ENCODE peak calls at places on chromosomes 3 and 15, in five cellular contexts. G is K562, X is GM12878, D is SK-N-SH, Z is HepG2. R is an unnamed sample.
A peak's percentile ranks its signal among the peaks of the same experiment; 100 is the strongest.

GRCh38 chr15:96321422-96322391 is 8.8 kb upstream of the NR2F2 start:
- DNase-seq in D (no peak), X (no peak), G (no peak), Z (no peak), R (no peak)

GRCh38 chr15:96344706-96345559 is 14.4 kb downstream of the NR2F2 start:
- DNase-seq in G (no peak), X (no peak), Z (no peak), D (no peak), R (no peak)

GRCh38 chr15:42085236-42085605 is 9.1 kb downstream of the PLA2G4D start:
- DNase-seq in G (no peak), X (no peak), D (no peak), Z (no peak), R (no peak)

GRCh38 chr3:196968233-196969000 is at the start of gene PIGZ:
- DNase-seq in Z (no peak), X (no peak), D (peak; percentile 86), G (peak; percentile 84), R (peak; percentile 48)

GRCh38 chr3:29868702-29869101 is 587.8 kb downstream of the RBMS3 start:
- DNase-seq in X (no peak), G (no peak), Z (no peak), D (no peak), R (no peak)

GRCh38 chr3:183324083-183324482 is 71.0 kb downstream of the B3GNT5 start:
- DNase-seq in D (no peak), X (no peak), G (peak; percentile 32), Z (no peak), R (no peak)

GRCh38 chr15:58243083-58243482 is 104.9 kb downstream of the AQP9 start:
- DNase-seq in Z (no peak), X (no peak), G (no peak), D (peak; percentile 70), R (no peak)

GRCh38 chr3:140188285-140188684 is 253.3 kb downstream of the CLSTN2 start:
- DNase-seq in D (no peak), Z (no peak), X (no peak), G (no peak), R (no peak)

GRCh38 chr3:22371592-22372291 is 620.7 kb upstream of the ZNF385D start:
- DNase-seq in Z (no peak), X (no peak), D (no peak), G (no peak), R (no peak)

GRCh38 chr3:49998326-49998725 is 58.4 kb downstream of the RBM6 start:
- DNase-seq in X (no peak), D (no peak), Z (no peak), G (no peak), R (no peak)

GRCh38 chr15:52349062-52349700 is 53.6 kb upstream of the MYO5C start:
- DNase-seq in Z (no peak), D (no peak), G (no peak), X (no peak), R (no peak)

GRCh38 chr3:135905058-135905724 is 60.3 kb upstream of the PPP2R3A start:
- DNase-seq in D (no peak), X (no peak), Z (no peak), G (no peak), R (no peak)

GRCh38 chr3:127137113-127137512 is 55.8 kb upstream of the PRR23E start:
- DNase-seq in G (no peak), Z (no peak), X (no peak), D (no peak), R (no peak)

GRCh38 chr15:38389924-38390542 is 63.9 kb upstream of the FAM98B start:
- DNase-seq in X (peak; percentile 15), D (peak; percentile 51), Z (peak; percentile 58), G (peak; percentile 57), R (peak; percentile 45)

GRCh38 chr15:69160976-69161877 is 792 bp downstream of the GLCE start:
- DNase-seq in X (no peak), Z (peak; percentile 30), D (peak; percentile 66), G (peak; percentile 29), R (peak; percentile 37)

GRCh38 chr3:38978729-38979128 is 73.0 kb downstream of the SCN11A start:
- DNase-seq in X (no peak), Z (no peak), G (no peak), D (no peak), R (no peak)

GRCh38 chr3:40337136-40338108 is 27.9 kb downstream of the EIF1B start:
- DNase-seq in G (peak; percentile 45), D (no peak), X (no peak), Z (no peak), R (no peak)

GRCh38 chr3:185308126-185308754 is 54.4 kb upstream of the EHHADH start:
- DNase-seq in D (peak; percentile 44), G (peak; percentile 62), X (peak; percentile 49), Z (peak; percentile 71), R (peak; percentile 42)

GRCh38 chr3:159536876-159537275 is 451.8 kb upstream of the IL12A start:
- DNase-seq in D (no peak), Z (no peak), X (no peak), G (no peak), R (no peak)

GRCh38 chr15:92881838-92882696 is 18.1 kb upstream of the CHD2 start:
- DNase-seq in Z (peak; percentile 99), X (peak; percentile 100), D (peak; percentile 98), G (peak; percentile 99), R (peak; percentile 99)

GRCh38 chr15:92881570-92881837 is 18.6 kb upstream of the CHD2 start:
- DNase-seq in G (no peak), X (no peak), D (no peak), Z (no peak), R (no peak)

GRCh38 chr15:92884459-92884812 is 15.7 kb upstream of the CHD2 start:
- DNase-seq in D (no peak), X (no peak), G (no peak), Z (no peak), R (no peak)

GRCh38 chr15:92883643-92884458 is 16.3 kb upstream of the CHD2 start:
- DNase-seq in G (no peak), D (no peak), X (no peak), Z (no peak), R (no peak)

DNA sequence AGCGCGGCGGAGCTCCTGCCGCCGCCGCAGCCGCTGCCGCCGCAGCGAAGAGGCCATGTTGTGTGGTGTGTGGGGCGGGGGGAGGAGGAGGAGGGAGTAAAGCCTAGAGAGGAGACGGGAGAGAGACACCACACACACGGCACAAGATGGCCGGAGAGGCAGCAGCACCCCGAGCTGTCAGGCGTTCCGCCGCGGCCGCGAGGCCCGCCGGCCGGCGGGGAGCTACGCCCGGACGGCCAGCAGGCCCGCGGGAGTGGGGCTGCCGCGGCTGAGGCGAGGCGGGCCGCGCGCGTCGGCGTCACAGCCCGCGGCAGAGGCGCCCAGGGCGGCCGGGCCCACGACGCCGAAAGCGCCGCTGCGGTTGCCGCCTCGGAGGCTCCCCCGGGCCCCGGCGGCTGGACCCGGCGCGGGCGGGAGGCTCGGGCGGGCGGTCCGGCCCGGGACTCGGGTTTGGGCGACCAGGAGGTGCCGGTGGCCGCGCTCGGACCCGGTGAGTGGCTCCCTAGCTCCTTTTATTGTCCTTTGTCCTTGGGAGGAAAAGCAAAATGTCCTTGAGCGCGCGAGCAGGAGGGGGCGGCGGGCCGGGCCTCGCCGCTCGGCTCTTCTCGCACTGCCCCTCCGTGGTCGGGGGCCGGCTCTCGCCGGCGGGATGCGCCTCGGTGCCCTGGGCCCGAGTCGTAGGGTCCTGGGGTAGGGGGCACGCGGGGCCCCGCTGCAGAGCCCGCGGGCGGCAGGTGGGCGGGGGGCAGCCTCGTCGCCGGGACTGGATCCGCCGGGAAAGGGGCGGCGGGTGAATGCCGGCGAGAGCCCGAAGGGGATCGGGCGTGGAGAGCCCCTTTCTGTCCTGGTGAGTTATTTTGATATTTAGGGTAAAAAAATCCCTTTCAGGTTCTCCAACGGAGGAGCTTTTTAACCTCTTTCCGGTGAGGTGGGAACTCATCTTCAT is 17.2 kb upstream of the CHD2 start:
- DNase-seq in D (peak; percentile 65), X (no peak), Z (no peak), G (peak; percentile 69), R (no peak)
- TF ChIP-seq FOXM1 in D (no peak), X (no peak), Z (no peak), G (no peak), R (no peak)

GRCh38 chr3:27630892-27631291 is 91.2 kb downstream of the EOMES start:
- DNase-seq in X (no peak), Z (no peak), G (no peak), D (no peak), R (no peak)

GRCh38 chr3:27628029-27628750 is 93.9 kb downstream of the EOMES start:
- DNase-seq in D (no peak), X (no peak), G (no peak), Z (no peak), R (no peak)

GRCh38 chr3:27629381-27629780 is 92.7 kb downstream of the EOMES start:
- DNase-seq in D (peak; percentile 32), Z (no peak), G (no peak), X (no peak), R (no peak)

GRCh38 chr3:27633224-27633545 is 88.9 kb downstream of the EOMES start:
- DNase-seq in D (no peak), X (no peak), Z (peak; percentile 3), G (no peak), R (no peak)

GRCh38 chr3:27632431-27633223 is 89.5 kb downstream of the EOMES start:
- DNase-seq in G (no peak), Z (peak; percentile 27), X (no peak), D (peak; percentile 30), R (peak; percentile 41)
- TF ChIP-seq FOXM1 in G (no peak), Z (no peak), X (no peak), D (no peak), R (peak; percentile 87)

GRCh38 chr3:12990306-12990705 is 82.9 kb downstream of the IQSEC1 start:
- DNase-seq in Z (no peak), D (no peak), X (no peak), G (no peak), R (no peak)
- TF ChIP-seq FOXM1 in Z (no peak), D (no peak), X (no peak), G (no peak), R (no peak)

DNA sequence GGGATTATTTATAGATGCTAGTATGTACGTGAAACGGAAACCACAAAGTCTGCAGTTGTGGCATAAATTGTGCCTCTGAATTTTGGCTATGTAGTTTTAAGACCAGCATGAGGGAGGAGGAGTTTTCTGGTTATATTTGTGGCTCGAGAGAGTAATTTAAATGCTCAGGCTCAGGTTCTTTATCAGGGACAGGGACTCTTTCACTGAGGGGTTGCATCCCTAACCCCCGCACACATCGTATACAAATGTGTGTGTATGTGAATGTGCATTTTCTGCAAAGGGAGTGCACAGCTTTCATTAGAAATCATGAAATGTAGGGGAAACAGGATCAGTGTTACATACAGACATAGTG is 12.6 kb downstream of the GCSAM start:
- DNase-seq in X (no peak), D (no peak), Z (no peak), G (no peak), R (no peak)
- TF ChIP-seq FOXM1 in X (peak; percentile 73), D (no peak), Z (no peak), G (no peak), R (no peak)

GRCh38 chr3:52452570-52453221 is 1.1 kb downstream of the TNNC1 start:
- DNase-seq in X (no peak), Z (peak; percentile 32), D (no peak), G (no peak), R (no peak)
- TF ChIP-seq FOXM1 in X (no peak), Z (no peak), D (no peak), G (no peak), R (no peak)

DNA sequence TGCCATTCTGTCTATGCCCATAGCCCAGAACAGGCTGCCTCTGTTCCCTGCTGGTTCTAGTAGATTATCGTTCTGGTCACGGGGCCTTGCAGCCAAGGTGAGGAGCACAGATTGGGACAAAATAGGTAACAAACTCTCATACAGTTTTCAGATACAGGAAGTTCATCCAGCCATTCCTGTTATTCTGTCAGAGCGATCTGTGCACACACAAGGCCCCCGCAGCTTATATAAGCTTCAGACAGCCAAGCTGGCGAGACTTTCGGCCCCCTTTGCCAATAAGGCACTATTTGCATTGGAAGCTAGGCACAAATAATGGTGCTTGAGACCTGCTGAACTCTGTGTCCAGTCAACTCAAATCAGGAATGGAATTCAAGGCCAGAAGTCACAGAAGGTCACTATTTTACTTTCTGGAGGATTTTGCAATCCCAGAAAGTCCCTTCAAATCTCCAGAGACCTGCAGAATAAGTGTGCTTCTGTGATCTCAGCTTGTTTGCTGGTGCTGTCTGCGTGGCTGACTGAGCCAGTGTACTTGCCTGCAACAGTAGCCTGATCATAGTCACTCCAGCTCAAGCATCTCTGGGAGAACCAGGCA is 69.4 kb downstream of the BFSP2 start:
- DNase-seq in Z (peak; percentile 91), X (no peak), D (no peak), G (no peak), R (no peak)
- TF ChIP-seq FOXM1 in Z (no peak), X (no peak), D (no peak), G (no peak), R (no peak)